ENCODE peak calls at places on chromosomes 12 and 14, in four cellular contexts. D is tibial artery, F is NCI-H1417, O is mucosa of gallbladder. S is an unnamed sample.

GRCh38 chr12:10562306-10562933 is 51.0 kb downstream of the MAGOHB start:
- DNase-seq in D (no peak), F (peak; percentile 79), O (peak; percentile 36), S (no peak)

GRCh38 chr12:96063046-96063445 is 27.7 kb upstream of the LTA4H start:
- DNase-seq in D (no peak), F (peak; percentile 49), O (no peak), S (no peak)

GRCh38 chr14:56633544-56633943 is 53.9 kb downstream of the TMEM260 start:
- DNase-seq in D (no peak), F (no peak), O (no peak), S (no peak)

GRCh38 chr14:71266994-71267636 is 359.9 kb downstream of the PCNX1 start:
- DNase-seq in D (no peak), F (peak; percentile 6), O (no peak), S (no peak)

GRCh38 chr12:4272014-4272975 is 1.3 kb upstream of the CCND2 start:
- DNase-seq in D (peak; percentile 87), F (peak; percentile 88), O (peak; percentile 81), S (peak; percentile 89)

GRCh38 chr14:103896578-103896977 is 31.7 kb upstream of the TDRD9 start:
- DNase-seq in D (no peak), F (no peak), O (no peak), S (no peak)

GRCh38 chr12:15212877-15213276 is 8.3 kb downstream of the RERG start:
- DNase-seq in D (no peak), F (peak; percentile 80), O (no peak), S (no peak)

GRCh38 chr12:96506776-96507175 is 17.4 kb downstream of the CFAP54 start:
- DNase-seq in D (no peak), F (no peak), O (no peak), S (no peak)

GRCh38 chr12:95877622-95878021 is 18.9 kb downstream of the SNRPF start:
- DNase-seq in D (no peak), F (no peak), O (no peak), S (no peak)

GRCh38 chr12:71641390-71641789 is 22.3 kb downstream of the ZFC3H1 start:
- DNase-seq in D (no peak), F (no peak), O (no peak), S (no peak)

GRCh38 chr14:92726135-92726932 is 22.1 kb downstream of the LGMN start:
- DNase-seq in D (peak; percentile 86), F (no peak), O (peak; percentile 85), S (peak; percentile 93)

GRCh38 chr12:124554429-124555029 is 12.9 kb downstream of the NCOR2 start:
- DNase-seq in D (no peak), F (no peak), O (no peak), S (peak; percentile 69)

GRCh38 chr12:125528300-125528699 is 463.1 kb downstream of the AACS start:
- DNase-seq in D (no peak), F (no peak), O (no peak), S (no peak)

GRCh38 chr12:122093098-122093883 is 14.7 kb downstream of the MLXIP start:
- DNase-seq in D (no peak), F (no peak), O (no peak), S (no peak)

GRCh38 chr12:115758886-115759620 is 518.4 kb downstream of the MED13L start:
- DNase-seq in D (no peak), F (no peak), O (no peak), S (no peak)

GRCh38 chr14:68884031-68885030 is 91.5 kb upstream of the ZFP36L1 start:
- DNase-seq in D (peak; percentile 73), F (no peak), O (peak; percentile 81), S (peak; percentile 27)

GRCh38 chr12:95943231-95943842 is at the start of gene AMDHD1:
- DNase-seq in D (peak; percentile 69), F (peak; percentile 87), O (peak; percentile 47), S (peak; percentile 92)

S was measured in left lung.